ENCODE peak calls at places on chromosomes 6 and 20, in five cellular contexts. One of them, this sample, is unnamed. For H3K36me3, the result is how much of the 10 kb centered on the place peaks cover.

GRCh38 chr6:79079425-79080130 is 1.5 kb upstream of the PHIP start:
- DNase-seq in adrenal gland: no peak
- DNase-seq in esophagus squamous epithelium: no peak
- DNase-seq in tibial nerve: no peak
- DNase-seq in heart left ventricle: no peak
- DNase-seq in this sample: no peak

GRCh38 chr6:32852018-32852843 is 1.3 kb downstream of the TAP1 start:
- DNase-seq in esophagus squamous epithelium: no peak
- DNase-seq in adrenal gland: peak
- DNase-seq in tibial nerve: no peak
- DNase-seq in heart left ventricle: no peak
- DNase-seq in this sample: no peak

GRCh38 chr20:10558635-10559187 is 115.1 kb downstream of the JAG1 start:
- DNase-seq in esophagus squamous epithelium: no peak
- DNase-seq in adrenal gland: no peak
- DNase-seq in heart left ventricle: no peak
- DNase-seq in tibial nerve: no peak
- DNase-seq in this sample: no peak

GRCh38 chr6:72522735-72523141 is 99.1 kb upstream of the KCNQ5 start:
- DNase-seq in heart left ventricle: no peak
- DNase-seq in tibial nerve: no peak
- DNase-seq in adrenal gland: no peak
- DNase-seq in esophagus squamous epithelium: no peak
- DNase-seq in this sample: peak

GRCh38 chr20:51529027-51529749 is 13.3 kb downstream of the NFATC2 start:
- DNase-seq in adrenal gland: no peak
- DNase-seq in esophagus squamous epithelium: no peak
- DNase-seq in heart left ventricle: no peak
- DNase-seq in tibial nerve: no peak
- DNase-seq in this sample: no peak

GRCh38 chr20:1381753-1382591 is 10.9 kb downstream of the FKBP1A start:
- DNase-seq in heart left ventricle: no peak
- DNase-seq in tibial nerve: no peak
- DNase-seq in adrenal gland: peak
- DNase-seq in esophagus squamous epithelium: no peak
- DNase-seq in this sample: no peak

GRCh38 chr20:57310821-57311514 is 18.6 kb upstream of the SPO11 start:
- DNase-seq in heart left ventricle: no peak
- DNase-seq in adrenal gland: no peak
- DNase-seq in tibial nerve: no peak
- DNase-seq in esophagus squamous epithelium: no peak
- DNase-seq in this sample: no peak

GRCh38 chr20:5482791-5483190 is 166.0 kb upstream of the PROKR2 start:
- DNase-seq in heart left ventricle: no peak
- DNase-seq in esophagus squamous epithelium: no peak
- DNase-seq in tibial nerve: no peak
- DNase-seq in adrenal gland: no peak
- DNase-seq in this sample: no peak

GRCh38 chr6:55882731-55883595 is 7.6 kb upstream of the BMP5 start:
- DNase-seq in esophagus squamous epithelium: no peak
- DNase-seq in adrenal gland: peak
- DNase-seq in heart left ventricle: no peak
- DNase-seq in tibial nerve: no peak
- DNase-seq in this sample: no peak

GRCh38 chr20:37381621-37382538 is 35.9 kb downstream of the SRC start:
- DNase-seq in esophagus squamous epithelium: no peak
- DNase-seq in heart left ventricle: no peak
- DNase-seq in tibial nerve: no peak
- DNase-seq in adrenal gland: no peak
- DNase-seq in this sample: peak

GRCh38 chr6:27178001-27178730 is 69.3 kb upstream of the PRSS16 start:
- DNase-seq in tibial nerve: peak
- DNase-seq in esophagus squamous epithelium: no peak
- DNase-seq in heart left ventricle: peak
- DNase-seq in adrenal gland: peak
- DNase-seq in this sample: peak

GRCh38 chr20:47821481-47822100 is 36.3 kb upstream of the SULF2 start:
- DNase-seq in tibial nerve: no peak
- DNase-seq in heart left ventricle: no peak
- DNase-seq in esophagus squamous epithelium: no peak
- DNase-seq in adrenal gland: no peak
- DNase-seq in this sample: no peak

GRCh38 chr6:158808918-158809678 is 10.1 kb downstream of the EZR start:
- DNase-seq in heart left ventricle: no peak
- DNase-seq in adrenal gland: peak
- DNase-seq in tibial nerve: no peak
- DNase-seq in esophagus squamous epithelium: no peak
- DNase-seq in this sample: no peak

GRCh38 chr6:157323924-157324276 is 581 bp upstream of the TMEM242 start:
- DNase-seq in esophagus squamous epithelium: no peak
- DNase-seq in tibial nerve: peak
- DNase-seq in adrenal gland: peak
- DNase-seq in heart left ventricle: peak
- DNase-seq in this sample: peak

GRCh38 chr6:131948221-131948661 is 2.9 kb downstream of the CCN2 start:
- DNase-seq in esophagus squamous epithelium: no peak
- DNase-seq in adrenal gland: no peak
- DNase-seq in heart left ventricle: no peak
- DNase-seq in tibial nerve: no peak
- DNase-seq in this sample: no peak

GRCh38 chr20:2468581-2469407 is 1.8 kb downstream of the SNRPB start:
- DNase-seq in esophagus squamous epithelium: no peak
- DNase-seq in heart left ventricle: no peak
- DNase-seq in adrenal gland: no peak
- DNase-seq in tibial nerve: no peak
- DNase-seq in this sample: no peak

GRCh38 chr6:100724222-100724621 is 156.9 kb downstream of the ASCC3 start:
- DNase-seq in heart left ventricle: no peak
- DNase-seq in adrenal gland: no peak
- DNase-seq in tibial nerve: no peak
- DNase-seq in esophagus squamous epithelium: no peak
- DNase-seq in this sample: no peak

GRCh38 chr6:2244261-2245102 is 923 bp downstream of the GMDS start:
- DNase-seq in tibial nerve: no peak
- DNase-seq in esophagus squamous epithelium: no peak
- DNase-seq in adrenal gland: no peak
- DNase-seq in heart left ventricle: no peak
- DNase-seq in this sample: no peak

GRCh38 chr6:139912735-139913400 is 538.4 kb upstream of the CITED2 start:
- DNase-seq in heart left ventricle: no peak
- DNase-seq in tibial nerve: no peak
- DNase-seq in adrenal gland: no peak
- DNase-seq in esophagus squamous epithelium: no peak
- DNase-seq in this sample: no peak

GRCh38 chr6:3193102-3193837 is 34.2 kb downstream of the TUBB2B start:
- DNase-seq in esophagus squamous epithelium: no peak
- DNase-seq in adrenal gland: no peak
- DNase-seq in heart left ventricle: no peak
- DNase-seq in tibial nerve: no peak
- DNase-seq in this sample: no peak

GRCh38 chr6:113394724-113395123 is 462.4 kb upstream of the MARCKS start:
- DNase-seq in adrenal gland: no peak
- DNase-seq in tibial nerve: no peak
- DNase-seq in heart left ventricle: no peak
- DNase-seq in esophagus squamous epithelium: no peak
- DNase-seq in this sample: no peak

GRCh38 chr20:59042796-59043621 is 423 bp upstream of the PRELID3B start:
- DNase-seq in heart left ventricle: peak
- DNase-seq in tibial nerve: peak
- DNase-seq in esophagus squamous epithelium: peak
- DNase-seq in adrenal gland: peak
- DNase-seq in this sample: peak

GRCh38 chr20:25470045-25470444 is 62.6 kb downstream of the GINS1 start:
- DNase-seq in esophagus squamous epithelium: no peak
- DNase-seq in adrenal gland: peak
- DNase-seq in tibial nerve: no peak
- DNase-seq in heart left ventricle: no peak
- DNase-seq in this sample: peak

GRCh38 chr6:87918461-87918941 is 129.1 kb upstream of the SPACA1 start:
- DNase-seq in tibial nerve: no peak
- DNase-seq in esophagus squamous epithelium: no peak
- DNase-seq in heart left ventricle: no peak
- DNase-seq in adrenal gland: no peak
- DNase-seq in this sample: no peak

GRCh38 chr6:74671558-74672025 is 534.3 kb downstream of the COL12A1 start:
- DNase-seq in tibial nerve: no peak
- DNase-seq in adrenal gland: no peak
- DNase-seq in esophagus squamous epithelium: no peak
- DNase-seq in heart left ventricle: no peak
- DNase-seq in this sample: no peak

GRCh38 chr6:43963203-43963602 is 164.0 kb downstream of the MRPL14 start:
- DNase-seq in heart left ventricle: no peak
- DNase-seq in tibial nerve: no peak
- DNase-seq in adrenal gland: no peak
- DNase-seq in esophagus squamous epithelium: no peak
- DNase-seq in this sample: no peak

GRCh38 chr20:47673671-47673955 is 111.7 kb downstream of the SULF2 start:
- DNase-seq in heart left ventricle: no peak
- DNase-seq in esophagus squamous epithelium: no peak
- DNase-seq in adrenal gland: no peak
- DNase-seq in tibial nerve: no peak
- DNase-seq in this sample: no peak

GRCh38 chr20:36181934-36182603 is 27.5 kb downstream of the EPB41L1 start:
- DNase-seq in tibial nerve: no peak
- DNase-seq in heart left ventricle: no peak
- DNase-seq in esophagus squamous epithelium: no peak
- DNase-seq in adrenal gland: peak
- DNase-seq in this sample: no peak

GRCh38 chr6:17394192-17394611 is 807 bp downstream of the CAP2 start:
- DNase-seq in heart left ventricle: peak
- DNase-seq in esophagus squamous epithelium: no peak
- DNase-seq in tibial nerve: no peak
- DNase-seq in adrenal gland: peak
- DNase-seq in this sample: peak

GRCh38 chr20:62131560-62132320 is 9.5 kb downstream of the LSM14B start:
- DNase-seq in adrenal gland: no peak
- DNase-seq in esophagus squamous epithelium: no peak
- DNase-seq in tibial nerve: no peak
- DNase-seq in heart left ventricle: no peak
- DNase-seq in this sample: no peak

GRCh38 chr6:33755070-33755869 is 8.6 kb upstream of the IP6K3 start:
- DNase-seq in adrenal gland: no peak
- DNase-seq in esophagus squamous epithelium: no peak
- DNase-seq in tibial nerve: no peak
- DNase-seq in heart left ventricle: no peak
- DNase-seq in this sample: no peak

GRCh38 chr6:107642348-107643347 is 152.7 kb downstream of the SOBP start:
- DNase-seq in tibial nerve: no peak
- DNase-seq in esophagus squamous epithelium: no peak
- DNase-seq in heart left ventricle: no peak
- DNase-seq in adrenal gland: no peak
- DNase-seq in this sample: no peak

GRCh38 chr6:121951918-121952379 is 447.5 kb upstream of the HSF2 start:
- DNase-seq in heart left ventricle: no peak
- DNase-seq in tibial nerve: no peak
- DNase-seq in esophagus squamous epithelium: no peak
- DNase-seq in adrenal gland: no peak
- DNase-seq in this sample: no peak

DNA sequence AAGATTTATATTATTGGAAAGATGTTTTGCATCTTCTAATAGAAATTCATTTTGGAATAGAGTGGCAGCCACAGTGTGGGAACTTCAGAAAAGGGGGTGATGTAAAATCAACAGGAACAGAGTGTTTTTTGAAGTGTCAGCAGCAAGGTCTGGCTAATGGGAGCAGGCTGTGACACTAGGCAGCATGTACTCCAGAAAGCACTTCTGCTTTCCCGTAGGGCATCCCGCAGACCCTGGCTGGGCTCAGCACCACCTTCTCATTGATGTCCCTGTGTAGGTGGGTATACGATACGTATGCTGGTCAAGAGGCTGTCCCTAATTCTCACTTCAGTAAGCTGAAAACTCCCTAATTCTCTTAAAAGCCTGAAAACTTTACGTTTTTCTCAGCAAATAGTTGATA is 74.7 kb downstream of the EYA4 start:
- DNase-seq in adrenal gland: no peak
- DNase-seq in heart left ventricle: no peak
- DNase-seq in esophagus squamous epithelium: no peak
- DNase-seq in tibial nerve: no peak
- DNase-seq in this sample: no peak
- TF ChIP-seq POLR2A in adrenal gland: no peak
- TF ChIP-seq POLR2A in heart left ventricle: no peak
- TF ChIP-seq POLR2A in esophagus squamous epithelium: no peak
- TF ChIP-seq POLR2A in tibial nerve: no peak
- TF ChIP-seq POLR2A in this sample: no peak

GRCh38 chr20:7217606-7218005 is 450.1 kb downstream of the BMP2 start:
- DNase-seq in adrenal gland: no peak
- DNase-seq in esophagus squamous epithelium: no peak
- DNase-seq in heart left ventricle: no peak
- DNase-seq in tibial nerve: no peak
- DNase-seq in this sample: no peak
- H3K4me3 ChIP-seq in adrenal gland: no peak
- H3K4me3 ChIP-seq in esophagus squamous epithelium: no peak
- H3K4me3 ChIP-seq in heart left ventricle: no peak
- H3K4me3 ChIP-seq in tibial nerve: no peak
- H3K4me3 ChIP-seq in this sample: no peak

GRCh38 chr20:35025116-35025515 is 67.5 kb downstream of the TRPC4AP start:
- DNase-seq in esophagus squamous epithelium: no peak
- DNase-seq in heart left ventricle: no peak
- DNase-seq in tibial nerve: no peak
- DNase-seq in adrenal gland: no peak
- DNase-seq in this sample: no peak
- H3K36me3 ChIP-seq in esophagus squamous epithelium: half or more
- H3K36me3 ChIP-seq in heart left ventricle: half or more
- H3K36me3 ChIP-seq in tibial nerve: half or more
- H3K36me3 ChIP-seq in adrenal gland: under half
- H3K36me3 ChIP-seq in this sample: under half

GRCh38 chr6:138597336-138597735 is 98.0 kb upstream of the NHSL1 start:
- DNase-seq in heart left ventricle: no peak
- DNase-seq in adrenal gland: no peak
- DNase-seq in tibial nerve: no peak
- DNase-seq in esophagus squamous epithelium: no peak
- DNase-seq in this sample: no peak
- TF ChIP-seq POLR2A in heart left ventricle: no peak
- TF ChIP-seq POLR2A in adrenal gland: no peak
- TF ChIP-seq POLR2A in tibial nerve: no peak
- TF ChIP-seq POLR2A in esophagus squamous epithelium: no peak
- TF ChIP-seq POLR2A in this sample: no peak

This sample was measured in body of pancreas.